ENCODE peak calls at places on chromosomes 2 and 18, in ten cellular contexts. V is HCT116, R is suprapubic skin, D is stomach, U is breast epithelium, L is Panc1, S is K562, N is GM23338, A is H1, O is vagina. Z is an unnamed sample. For H3K27me3 and H3K4me1, the result is how much of the 10 kb centered on the place peaks cover.

GRCh38 chr2:207833265-207833751 is 63.6 kb upstream of the FZD5 start:
- DNase-seq in V (no peak), R (no peak), A (peak), S (peak), N (no peak), L (no peak), U (no peak), O (no peak), D (no peak), Z (no peak)

GRCh38 chr18:35999925-36000324 is 27.4 kb downstream of the RMP24 start:
- DNase-seq in O (no peak), S (no peak), R (no peak), L (no peak), U (no peak), N (no peak), V (no peak), D (no peak), A (no peak), Z (no peak)

GRCh38 chr18:2325308-2325849 is 245.9 kb downstream of the METTL4 start:
- DNase-seq in D (no peak), A (no peak), N (no peak), R (no peak), U (no peak), V (no peak), O (no peak), L (no peak), S (peak), Z (no peak)

GRCh38 chr2:229660951-229661350 is 53.4 kb downstream of the DNER start:
- DNase-seq in D (no peak), V (peak), S (no peak), O (no peak), R (no peak), N (no peak), U (no peak), A (no peak), L (no peak), Z (no peak)

GRCh38 chr2:201781583-201782051 is 884 bp upstream of the ALS2 start:
- DNase-seq in A (peak), O (peak), U (no peak), S (no peak), L (peak), V (no peak), R (no peak), N (peak), D (no peak), Z (peak)

GRCh38 chr2:130840506-130840905 is 3.8 kb downstream of the ARHGEF4 start:
- DNase-seq in S (no peak), U (no peak), D (no peak), L (no peak), A (no peak), R (no peak), V (no peak), N (no peak), O (no peak), Z (no peak)

GRCh38 chr2:9203876-9204275 is 2.7 kb upstream of the ASAP2 start:
- DNase-seq in D (no peak), U (no peak), O (peak), V (no peak), L (no peak), A (no peak), R (no peak), S (no peak), N (no peak), Z (no peak)

GRCh38 chr2:127185093-127185492 is 35.0 kb downstream of the CYP27C1 start:
- DNase-seq in N (no peak), O (no peak), V (no peak), L (no peak), A (no peak), S (peak), U (no peak), R (peak), D (peak), Z (no peak)

GRCh38 chr18:9263264-9263663 is 71.3 kb upstream of the TWSG1 start:
- DNase-seq in L (no peak), N (no peak), R (no peak), S (no peak), O (no peak), A (no peak), V (no peak), D (no peak), U (no peak), Z (no peak)

GRCh38 chr2:48170281-48170680 is 264.0 kb upstream of the FBXO11 start:
- DNase-seq in S (no peak), O (no peak), U (no peak), R (no peak), A (no peak), V (no peak), N (no peak), D (no peak), L (no peak), Z (no peak)

GRCh38 chr2:222057249-222058073 is 241.3 kb downstream of the PAX3 start:
- DNase-seq in R (no peak), A (no peak), O (no peak), V (no peak), U (no peak), L (peak), N (peak), S (peak), D (no peak), Z (no peak)

GRCh38 chr2:128401680-128402079 is 83.0 kb upstream of the HS6ST1 start:
- DNase-seq in U (no peak), L (no peak), R (peak), N (no peak), S (no peak), D (peak), V (no peak), O (no peak), A (no peak), Z (no peak)

GRCh38 chr2:101696272-101697123 is 1.0 kb upstream of the MAP4K4 start:
- DNase-seq in V (no peak), D (peak), S (no peak), L (no peak), A (no peak), R (no peak), U (no peak), N (peak), O (no peak), Z (peak)

GRCh38 chr2:156346731-156347130 is 14.2 kb upstream of the NR4A2 start:
- DNase-seq in R (no peak), U (no peak), N (no peak), S (no peak), A (no peak), V (no peak), L (no peak), D (no peak), O (no peak), Z (no peak)

GRCh38 chr2:206383669-206384068 is 59.7 kb upstream of the ADAM23 start:
- DNase-seq in O (no peak), R (no peak), U (no peak), V (no peak), S (no peak), L (no peak), A (no peak), N (no peak), D (no peak), Z (no peak)

GRCh38 chr18:36424741-36425142 is 127.2 kb downstream of the FHOD3 start:
- DNase-seq in S (peak), U (no peak), N (no peak), R (no peak), O (no peak), L (no peak), V (peak), A (no peak), D (no peak), Z (no peak)

GRCh38 chr2:75560768-75561565 is at the start of gene EVA1A:
- DNase-seq in O (peak), L (no peak), A (no peak), V (no peak), N (peak), U (no peak), S (no peak), R (no peak), D (no peak), Z (peak)

GRCh38 chr2:233965032-233965614 is 48.0 kb downstream of the TRPM8 start:
- DNase-seq in N (no peak), D (no peak), V (no peak), A (no peak), S (no peak), O (no peak), R (no peak), U (no peak), L (no peak), Z (no peak)

GRCh38 chr2:11166476-11166875 is 11.2 kb downstream of the SLC66A3 start:
- DNase-seq in L (no peak), N (no peak), V (no peak), U (no peak), O (no peak), A (peak), D (no peak), R (peak), S (no peak), Z (no peak)

GRCh38 chr2:226114436-226114835 is 685.2 kb downstream of the IRS1 start:
- DNase-seq in R (no peak), S (no peak), V (peak), O (no peak), L (no peak), A (no peak), D (no peak), U (no peak), N (no peak), Z (no peak)

GRCh38 chr2:9812945-9813311 is 30.3 kb upstream of the TAF1B start:
- DNase-seq in A (no peak), R (no peak), D (no peak), O (no peak), V (no peak), N (no peak), S (no peak), U (no peak), L (no peak), Z (no peak)

GRCh38 chr2:177667626-177668025 is 275.1 kb downstream of the AGPS start:
- DNase-seq in V (no peak), D (no peak), A (no peak), R (no peak), S (peak), U (no peak), O (no peak), N (no peak), L (no peak), Z (no peak)

GRCh38 chr2:26850002-26850431 is 2.1 kb downstream of the DPYSL5 start:
- DNase-seq in L (no peak), U (no peak), N (peak), R (no peak), V (no peak), S (no peak), A (no peak), D (no peak), O (no peak), Z (no peak)

GRCh38 chr18:23627325-23627724 is 35.4 kb downstream of the ANKRD29 start:
- DNase-seq in A (no peak), L (peak), S (no peak), O (no peak), V (peak), U (no peak), R (no peak), D (no peak), N (no peak), Z (peak)

GRCh38 chr2:111071480-111072143 is 49.1 kb upstream of the BCL2L11 start:
- DNase-seq in S (no peak), D (no peak), N (no peak), R (no peak), O (no peak), V (no peak), U (no peak), A (no peak), L (peak), Z (peak)

GRCh38 chr2:118307864-118308263 is 219.6 kb downstream of the INSIG2 start:
- DNase-seq in S (no peak), R (no peak), L (no peak), O (no peak), N (no peak), A (no peak), V (no peak), U (no peak), D (no peak), Z (no peak)

GRCh38 chr2:173239644-173240043 is 115.0 kb upstream of the CDCA7 start:
- DNase-seq in S (no peak), A (no peak), R (no peak), V (no peak), U (no peak), O (no peak), D (no peak), L (no peak), N (no peak), Z (no peak)
- H3K27me3 ChIP-seq in S (under half), A (under half), R (under half), V (under half), U (under half), O (under half), D (under half), L (under half), N (under half), Z (under half)

DNA sequence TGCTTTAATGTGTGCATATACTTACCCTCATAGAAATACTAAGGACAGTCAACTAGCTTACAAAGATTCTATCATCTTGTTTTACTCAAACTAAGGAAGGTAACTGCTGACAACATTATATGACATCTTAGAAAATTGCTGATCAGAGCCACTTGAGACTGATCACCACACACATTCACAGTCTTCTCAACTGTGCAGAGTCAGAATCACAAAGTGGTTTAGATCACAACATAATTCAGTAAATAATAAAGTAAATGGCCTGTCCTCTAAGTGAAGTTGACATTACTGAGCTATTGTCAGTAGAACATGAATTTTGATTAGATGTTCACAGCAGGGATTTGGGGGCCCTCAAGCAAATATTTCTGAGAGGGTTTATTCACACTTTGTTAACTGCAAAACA is 28.5 kb downstream of the NOL4 start:
- DNase-seq in L (no peak), A (no peak), D (no peak), S (no peak), O (no peak), N (no peak), R (no peak), V (no peak), U (no peak), Z (no peak)
- H3K4me1 ChIP-seq in L (under half), A (under half), D (under half), S (under half), O (under half), N (under half), R (under half), V (under half), U (under half), Z (under half)

GRCh38 chr2:218323526-218324472 is 31.5 kb upstream of the TMBIM1 start:
- DNase-seq in L (no peak), R (no peak), V (no peak), S (no peak), D (no peak), U (no peak), A (peak), O (no peak), N (peak), Z (peak)
- TF ChIP-seq POLR2AphosphoS5 in L (no peak), R (no peak), V (peak), S (no peak), D (no peak), U (no peak), A (peak), O (no peak), N (peak), Z (no peak)

DNA sequence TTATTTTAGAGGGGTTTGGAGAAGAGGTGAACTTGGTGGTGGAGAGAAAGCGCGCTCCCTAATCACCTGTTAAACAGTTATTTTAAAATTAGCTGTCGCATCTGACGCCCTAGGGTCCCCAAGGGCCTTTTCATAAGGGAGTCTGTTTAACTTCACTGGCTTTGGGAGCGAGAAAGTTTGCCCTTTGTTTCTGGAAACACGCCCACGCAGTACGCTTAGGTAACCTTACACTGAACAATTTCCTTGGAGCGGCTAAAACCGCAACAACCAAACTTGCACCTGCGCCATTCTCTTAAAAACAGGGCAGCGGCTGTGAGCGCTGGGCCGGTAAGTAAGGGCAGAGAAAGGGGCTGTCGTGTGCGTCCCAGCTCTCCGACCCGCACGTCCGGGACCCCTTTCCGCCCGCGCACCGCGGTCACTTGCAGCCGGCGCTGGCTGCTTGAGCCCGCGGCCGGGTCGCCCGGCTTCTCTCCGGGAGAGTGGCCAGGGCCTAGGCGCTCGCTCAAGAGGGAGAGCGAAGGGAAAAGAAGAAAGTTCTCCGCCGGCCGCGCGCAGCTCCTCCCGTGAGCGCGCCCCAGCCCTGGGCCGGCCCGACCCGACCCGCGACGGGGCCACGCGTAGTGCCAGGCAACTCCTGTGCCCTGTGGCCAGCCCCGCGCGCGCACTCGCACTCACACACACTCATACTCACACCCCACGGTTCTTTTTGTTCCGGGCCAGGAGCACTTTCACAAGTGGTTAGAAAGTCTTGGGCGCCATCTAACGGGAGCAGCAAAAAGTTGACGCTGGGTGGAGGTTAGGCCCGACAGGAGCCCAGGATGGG is 19.2 kb downstream of the POU3F3 start:
- DNase-seq in N (peak), D (peak), R (peak), V (peak), O (no peak), U (no peak), S (peak), L (no peak), A (peak), Z (peak)
- H3K27me3 ChIP-seq in N (half or more), D (under half), R (half or more), V (under half), O (under half), U (under half), S (under half), L (under half), A (half or more), Z (under half)

GRCh38 chr2:168196764-168197180 is 50.6 kb downstream of the STK39 start:
- DNase-seq in O (no peak), D (peak), U (no peak), S (no peak), L (no peak), R (no peak), N (no peak), A (no peak), V (no peak), Z (no peak)

GRCh38 chr2:168192839-168193616 is 54.4 kb downstream of the STK39 start:
- DNase-seq in R (no peak), D (no peak), O (no peak), A (no peak), U (no peak), S (no peak), N (peak), V (no peak), L (no peak), Z (no peak)

GRCh38 chr2:168192143-168192785 is 55.1 kb downstream of the STK39 start:
- DNase-seq in D (no peak), A (no peak), L (no peak), R (no peak), U (no peak), N (no peak), V (no peak), S (no peak), O (no peak), Z (no peak)

GRCh38 chr2:168198476-168199192 is 48.8 kb downstream of the STK39 start:
- DNase-seq in N (no peak), L (no peak), A (no peak), D (no peak), V (peak), O (no peak), S (no peak), R (no peak), U (no peak), Z (no peak)

GRCh38 chr2:168194784-168195522 is 52.4 kb downstream of the STK39 start:
- DNase-seq in U (no peak), R (no peak), L (no peak), D (no peak), O (no peak), N (no peak), S (no peak), A (no peak), V (no peak), Z (no peak)
- H3K4me1 ChIP-seq in U (under half), R (under half), L (under half), D (half or more), O (under half), N (under half), S (under half), A (under half), V (half or more), Z (under half)

GRCh38 chr2:119744335-119744939 is 15.3 kb upstream of the PTPN4 start:
- DNase-seq in A (no peak), U (no peak), D (peak), R (no peak), S (no peak), O (no peak), V (peak), N (no peak), L (no peak), Z (peak)
- TF ChIP-seq POLR2AphosphoS5 in A (no peak), U (peak), D (no peak), R (no peak), S (no peak), O (no peak), V (no peak), N (no peak), L (no peak), Z (no peak)

GRCh38 chr2:45170191-45170975 is 161.1 kb upstream of the SIX2 start:
- DNase-seq in S (no peak), D (no peak), O (no peak), N (peak), U (no peak), A (peak), R (no peak), L (no peak), V (no peak), Z (no peak)
- H3K27me3 ChIP-seq in S (under half), D (under half), O (under half), N (half or more), U (under half), A (under half), R (half or more), L (under half), V (under half), Z (under half)

GRCh38 chr2:85994897-85995647 is 106.3 kb upstream of the ST3GAL5 start:
- DNase-seq in S (peak), R (peak), D (no peak), N (no peak), A (no peak), V (no peak), O (peak), U (peak), L (no peak), Z (no peak)

GRCh38 chr2:85998071-85998991 is 107.4 kb downstream of the POLR1A start:
- DNase-seq in D (no peak), R (peak), L (no peak), A (no peak), U (peak), S (peak), V (no peak), N (peak), O (no peak), Z (no peak)

GRCh38 chr2:85995648-85996529 is 107.1 kb upstream of the ST3GAL5 start:
- DNase-seq in L (no peak), N (no peak), R (peak), O (peak), A (no peak), D (no peak), V (no peak), S (no peak), U (peak), Z (no peak)

GRCh38 chr2:85997016-85997970 is 108.4 kb downstream of the POLR1A start:
- DNase-seq in O (no peak), V (no peak), A (no peak), U (peak), R (peak), L (no peak), N (no peak), S (peak), D (no peak), Z (peak)

GRCh38 chr2:85996591-85996990 is 107.8 kb upstream of the ST3GAL5 start:
- DNase-seq in U (peak), L (no peak), R (peak), V (no peak), O (peak), N (no peak), A (no peak), S (peak), D (no peak), Z (no peak)
- H3K4me1 ChIP-seq in U (under half), L (under half), R (half or more), V (under half), O (half or more), N (under half), A (under half), S (half or more), D (half or more), Z (under half)

DNA sequence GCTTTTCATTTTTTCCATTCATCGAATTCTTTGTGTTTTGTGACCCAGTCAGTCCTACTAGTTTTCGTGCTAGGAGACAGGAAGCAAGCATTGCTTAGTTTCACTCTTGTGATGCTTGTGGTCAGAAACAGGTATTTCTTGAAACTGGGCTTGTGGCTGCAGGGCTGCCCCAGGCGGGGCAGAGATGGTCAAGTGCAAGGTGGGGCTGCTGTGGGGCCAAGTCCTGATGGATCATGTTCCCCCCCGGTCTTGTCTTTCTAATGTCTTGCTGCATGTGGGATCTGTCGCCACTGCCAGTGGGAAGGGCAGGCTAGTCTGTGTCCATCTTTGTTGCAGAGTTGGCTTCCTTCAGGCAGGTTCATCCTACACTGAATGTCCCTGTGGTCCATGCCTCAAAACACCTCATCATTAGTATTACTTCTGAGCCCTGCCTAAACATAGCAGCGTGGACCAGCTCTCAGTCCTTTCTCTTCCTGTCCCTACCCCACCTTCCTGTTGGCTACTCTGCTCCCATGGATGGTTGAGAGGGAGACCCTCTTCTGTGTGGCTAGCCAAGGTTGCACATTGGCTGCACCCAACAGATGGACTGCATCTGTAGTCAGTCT is 38.7 kb downstream of the INPP4A start:
- DNase-seq in A (no peak), S (no peak), U (no peak), L (no peak), R (no peak), N (no peak), V (no peak), D (no peak), O (no peak), Z (no peak)
- TF ChIP-seq POLR2AphosphoS5 in A (no peak), S (no peak), U (peak), L (no peak), R (no peak), N (no peak), V (no peak), D (no peak), O (no peak), Z (no peak)